ENCODE peak calls at places on chromosomes 1 and 21, in four cellular contexts. I is GDM1, R is T follicular helper cell, F is mesendoderm. A is an unnamed sample.

GRCh38 chr1:1402081-1402900 is 3.2 kb upstream of the CCNL2 start:
- DNase-seq in I (peak; percentile 12), R (no peak), F (peak; percentile 86), A (no peak)

GRCh38 chr1:153991151-153991472 is 550 bp downstream of the RPS27 start:
- DNase-seq in I (no peak), R (no peak), F (no peak), A (no peak)

GRCh38 chr21:33111577-33111976 is 41.6 kb downstream of the OLIG1 start:
- DNase-seq in I (no peak), R (no peak), F (no peak), A (no peak)

GRCh38 chr1:243748706-243749283 is 101.2 kb downstream of the AKT3 start:
- DNase-seq in I (peak; percentile 54), R (no peak), F (peak; percentile 83), A (peak; percentile 26)

GRCh38 chr1:90925928-90926869 is 95.6 kb downstream of the ZNF644 start:
- DNase-seq in I (no peak), R (no peak), F (peak; percentile 90), A (no peak)

GRCh38 chr1:54125671-54126070 is 27.1 kb downstream of the CDCP2 start:
- DNase-seq in I (no peak), R (no peak), F (peak; percentile 65), A (no peak)

GRCh38 chr1:226637147-226637935 is 88.8 kb downstream of the STUM start:
- DNase-seq in I (no peak), R (no peak), F (peak; percentile 46), A (no peak)

GRCh38 chr1:177181280-177181630 is 10.5 kb downstream of the BRINP2 start:
- DNase-seq in I (no peak), R (no peak), F (peak; percentile 18), A (no peak)

GRCh38 chr1:61170328-61171238 is 88.2 kb downstream of the NFIA start:
- DNase-seq in I (no peak), R (no peak), F (no peak), A (no peak)

GRCh38 chr1:91725961-91726704 is 159.8 kb downstream of the TGFBR3 start:
- DNase-seq in I (no peak), R (no peak), F (no peak), A (no peak)

GRCh38 chr1:43225168-43225567 is 44.6 kb upstream of the TMEM125 start:
- DNase-seq in I (no peak), R (no peak), F (no peak), A (no peak)

GRCh38 chr1:226406401-226406881 is 1.5 kb downstream of the PARP1 start:
- DNase-seq in I (no peak), R (no peak), F (peak; percentile 45), A (no peak)

GRCh38 chr1:217857061-217857460 is 225.9 kb downstream of the SPATA17 start:
- DNase-seq in I (no peak), R (no peak), F (peak; percentile 68), A (no peak)

GRCh38 chr1:19081218-19081893 is 124.9 kb upstream of the IFFO2 start:
- DNase-seq in I (no peak), R (no peak), F (peak; percentile 35), A (peak; percentile 31)